ENCODE peak calls at places on chromosomes 1 and 21, in four cellular contexts. One of them, this sample, is unnamed.

GRCh38 chr1:179166663-179167417 is 62.6 kb downstream of the ABL2 start:
- DNase-seq in K562: no peak
- DNase-seq in stomach: no peak
- DNase-seq in kidney: no peak
- DNase-seq in this sample: no peak

GRCh38 chr1:180131510-180131909 is 23.2 kb upstream of the QSOX1 start:
- DNase-seq in K562: no peak
- DNase-seq in stomach: no peak
- DNase-seq in kidney: no peak
- DNase-seq in this sample: no peak

GRCh38 chr1:10915594-10915993 is 96.9 kb upstream of the TARDBP start:
- DNase-seq in K562: no peak
- DNase-seq in stomach: no peak
- DNase-seq in kidney: peak; percentile 57
- DNase-seq in this sample: no peak

GRCh38 chr1:29062157-29062942 is 61.4 kb downstream of the TMEM200B start:
- DNase-seq in K562: no peak
- DNase-seq in stomach: no peak
- DNase-seq in kidney: no peak
- DNase-seq in this sample: no peak

GRCh38 chr1:25649505-25650218 is 33.1 kb downstream of the MAN1C1 start:
- DNase-seq in K562: no peak
- DNase-seq in stomach: no peak
- DNase-seq in kidney: no peak
- DNase-seq in this sample: no peak

GRCh38 chr1:24369801-24370200 is 43.8 kb downstream of the STPG1 start:
- DNase-seq in K562: no peak
- DNase-seq in stomach: no peak
- DNase-seq in kidney: no peak
- DNase-seq in this sample: no peak

GRCh38 chr21:39531777-39532333 is 80.1 kb downstream of the SH3BGR start:
- DNase-seq in K562: no peak
- DNase-seq in stomach: no peak
- DNase-seq in kidney: no peak
- DNase-seq in this sample: no peak

GRCh38 chr21:22710725-22711124 is 1712.5 kb downstream of the NCAM2 start:
- DNase-seq in K562: no peak
- DNase-seq in stomach: no peak
- DNase-seq in kidney: no peak
- DNase-seq in this sample: no peak

GRCh38 chr1:151619489-151620093 is 7.7 kb downstream of the SNX27 start:
- DNase-seq in K562: no peak
- DNase-seq in stomach: no peak
- DNase-seq in kidney: no peak
- DNase-seq in this sample: no peak

GRCh38 chr1:152440635-152441471 is 26.8 kb upstream of the CRNN start:
- DNase-seq in K562: peak; percentile 79
- DNase-seq in stomach: peak; percentile 73
- DNase-seq in kidney: no peak
- DNase-seq in this sample: peak; percentile 41

GRCh38 chr1:28480308-28480707 is 25.5 kb upstream of the RCC1 start:
- DNase-seq in K562: no peak
- DNase-seq in stomach: no peak
- DNase-seq in kidney: no peak
- DNase-seq in this sample: no peak

GRCh38 chr1:42320689-42321088 is 14.3 kb downstream of the FOXJ3 start:
- DNase-seq in K562: no peak
- DNase-seq in stomach: no peak
- DNase-seq in kidney: no peak
- DNase-seq in this sample: no peak
- H3K4me1 ChIP-seq in K562: peaks cover 16% of the 10 kb centered on the region
- H3K4me1 ChIP-seq in stomach: peaks cover 39% of the 10 kb centered on the region
- H3K4me1 ChIP-seq in kidney: peaks cover 3% of the 10 kb centered on the region
- H3K4me1 ChIP-seq in this sample: peaks cover 10% of the 10 kb centered on the region

GRCh38 chr21:45325206-45326168 is 37.8 kb upstream of the POFUT2 start:
- DNase-seq in K562: no peak
- DNase-seq in stomach: no peak
- DNase-seq in kidney: peak; percentile 73
- DNase-seq in this sample: peak; percentile 54
- H3K4me1 ChIP-seq in K562: no peaks in the 10 kb centered on the region
- H3K4me1 ChIP-seq in stomach: peaks cover 17% of the 10 kb centered on the region
- H3K4me1 ChIP-seq in kidney: peaks cover 34% of the 10 kb centered on the region
- H3K4me1 ChIP-seq in this sample: peaks cover 26% of the 10 kb centered on the region

GRCh38 chr1:15683411-15684039 is 595 bp upstream of the PLEKHM2 start:
- DNase-seq in K562: no peak
- DNase-seq in stomach: no peak
- DNase-seq in kidney: peak; percentile 79
- DNase-seq in this sample: peak; percentile 44

GRCh38 chr1:15684468-15685283 is 556 bp downstream of the PLEKHM2 start:
- DNase-seq in K562: peak; percentile 88
- DNase-seq in stomach: peak; percentile 51
- DNase-seq in kidney: peak; percentile 84
- DNase-seq in this sample: peak; percentile 33

GRCh38 chr1:15684042-15684461 is at the start of gene PLEKHM2:
- DNase-seq in K562: peak; percentile 85
- DNase-seq in stomach: peak; percentile 56
- DNase-seq in kidney: peak; percentile 78
- DNase-seq in this sample: peak; percentile 55

GRCh38 chr1:15687446-15687845 is 3.3 kb downstream of the PLEKHM2 start:
- DNase-seq in K562: no peak
- DNase-seq in stomach: no peak
- DNase-seq in kidney: no peak
- DNase-seq in this sample: no peak

DNA sequence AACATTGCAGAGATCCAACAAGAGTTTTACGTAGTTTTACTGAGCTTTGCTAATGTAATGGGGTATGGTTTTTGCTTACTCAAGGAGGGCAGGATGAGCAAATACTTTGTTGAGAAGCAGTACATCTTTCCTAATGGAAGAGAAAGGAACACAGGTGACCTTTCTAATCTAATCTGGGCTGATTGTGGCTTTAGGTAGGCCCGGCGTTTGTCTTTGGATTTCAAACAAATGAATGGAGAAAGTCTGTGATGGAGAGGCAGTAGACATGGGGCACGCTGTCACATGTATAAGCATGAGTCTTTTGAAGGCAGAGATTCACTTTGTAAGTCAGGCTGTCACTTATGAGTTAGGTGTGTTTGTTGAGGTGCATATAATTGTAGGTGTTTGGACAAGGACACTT is 1.7 kb downstream of the PLEKHM2 start:
- DNase-seq in K562: no peak
- DNase-seq in stomach: no peak
- DNase-seq in kidney: no peak
- DNase-seq in this sample: no peak
- H3K4me1 ChIP-seq in K562: peaks cover 18% of the 10 kb centered on the region
- H3K4me1 ChIP-seq in stomach: peaks cover 14% of the 10 kb centered on the region
- H3K4me1 ChIP-seq in kidney: peaks cover 3% of the 10 kb centered on the region
- H3K4me1 ChIP-seq in this sample: peaks cover 8% of the 10 kb centered on the region

GRCh38 chr1:232183266-232183800 is 446.6 kb downstream of the SIPA1L2 start:
- DNase-seq in K562: no peak
- DNase-seq in stomach: no peak
- DNase-seq in kidney: no peak
- DNase-seq in this sample: no peak
- H3K4me1 ChIP-seq in K562: no peaks in the 10 kb centered on the region
- H3K4me1 ChIP-seq in stomach: no peaks in the 10 kb centered on the region
- H3K4me1 ChIP-seq in kidney: no peaks in the 10 kb centered on the region
- H3K4me1 ChIP-seq in this sample: peaks cover 2% of the 10 kb centered on the region

GRCh38 chr1:42949312-42950145 is 9.1 kb downstream of the SLC2A1 start:
- DNase-seq in K562: peak; percentile 80
- DNase-seq in stomach: no peak
- DNase-seq in kidney: no peak
- DNase-seq in this sample: no peak
- H3K4me1 ChIP-seq in K562: peaks cover 84% of the 10 kb centered on the region
- H3K4me1 ChIP-seq in stomach: peaks cover 65% of the 10 kb centered on the region
- H3K4me1 ChIP-seq in kidney: peaks cover 30% of the 10 kb centered on the region
- H3K4me1 ChIP-seq in this sample: no peaks in the 10 kb centered on the region

GRCh38 chr1:212591922-212592321 is 16.6 kb upstream of the ATF3 start:
- DNase-seq in K562: no peak
- DNase-seq in stomach: no peak
- DNase-seq in kidney: no peak
- DNase-seq in this sample: no peak
- H3K4me1 ChIP-seq in K562: peaks cover 9% of the 10 kb centered on the region
- H3K4me1 ChIP-seq in stomach: no peaks in the 10 kb centered on the region
- H3K4me1 ChIP-seq in kidney: no peaks in the 10 kb centered on the region
- H3K4me1 ChIP-seq in this sample: no peaks in the 10 kb centered on the region

This sample was measured in ovary.